ENCODE peak calls at places on chromosomes 7 and 10, in nine cellular contexts. H, L, M, X, F, W, Y, O and R are unnamed samples.

GRCh38 chr7:16978358-16979244 is 96.8 kb upstream of the AGR3 start:
- DNase-seq in O (no peak), M (no peak), X (peak; percentile 64), Y (no peak), H (no peak), F (no peak), L (peak; percentile 52), W (no peak), R (no peak)

GRCh38 chr10:97596101-97597055 is 6.9 kb downstream of the C10orf62 start:
- DNase-seq in X (no peak), M (no peak), O (peak; percentile 73), F (no peak), L (no peak), W (no peak), Y (no peak), H (peak; percentile 65), R (no peak)

GRCh38 chr7:65980478-65981250 is 1.3 kb downstream of the GUSB start:
- DNase-seq in H (no peak), L (peak; percentile 9), O (peak; percentile 32), M (no peak), F (peak; percentile 83), X (no peak), W (no peak), Y (peak; percentile 83), R (peak; percentile 88)

GRCh38 chr10:92727550-92727949 is 37.8 kb downstream of the HHEX start:
- DNase-seq in X (no peak), F (peak; percentile 35), O (no peak), L (peak; percentile 33), M (no peak), W (no peak), H (no peak), Y (no peak), R (no peak)

GRCh38 chr10:71125749-71126107 is 86.6 kb upstream of the UNC5B start:
- DNase-seq in F (no peak), L (no peak), H (no peak), M (no peak), Y (no peak), O (no peak), W (no peak), X (no peak), R (no peak)

GRCh38 chr7:141738592-141739013 is 445 bp downstream of the SSBP1 start:
- DNase-seq in M (no peak), Y (no peak), F (no peak), L (no peak), X (no peak), H (no peak), O (no peak), W (no peak), R (no peak)

GRCh38 chr7:31055501-31055900 is 3.4 kb downstream of the ADCYAP1R1 start:
- DNase-seq in F (no peak), X (no peak), O (no peak), Y (no peak), H (no peak), L (no peak), W (no peak), M (no peak), R (no peak)

GRCh38 chr10:25639646-25640045 is 294.4 kb upstream of the MYO3A start:
- DNase-seq in W (no peak), M (no peak), F (no peak), H (no peak), O (no peak), L (no peak), X (no peak), Y (no peak), R (no peak)

GRCh38 chr10:3465406-3465891 is 292.9 kb upstream of the PITRM1 start:
- DNase-seq in O (no peak), W (no peak), F (no peak), M (no peak), L (no peak), X (no peak), H (no peak), Y (no peak), R (no peak)

GRCh38 chr7:1590887-1591286 is 21.1 kb upstream of the PSMG3 start:
- DNase-seq in M (no peak), W (no peak), Y (no peak), F (no peak), L (no peak), O (no peak), H (no peak), X (no peak), R (no peak)

GRCh38 chr7:1592299-1592842 is 22.5 kb upstream of the PSMG3 start:
- DNase-seq in X (no peak), F (no peak), H (no peak), L (no peak), M (no peak), O (no peak), W (no peak), Y (no peak), R (no peak)

GRCh38 chr7:1590476-1590875 is 20.6 kb upstream of the PSMG3 start:
- DNase-seq in O (no peak), M (no peak), H (no peak), L (no peak), X (no peak), W (no peak), Y (no peak), F (no peak), R (no peak)

GRCh38 chr7:1591876-1592275 is 22.0 kb upstream of the PSMG3 start:
- DNase-seq in X (no peak), O (no peak), L (no peak), H (no peak), W (no peak), F (no peak), M (no peak), Y (no peak), R (no peak)

GRCh38 chr7:1591396-1591795 is 21.6 kb upstream of the PSMG3 start:
- DNase-seq in W (no peak), O (no peak), H (no peak), M (no peak), L (no peak), X (no peak), F (no peak), Y (no peak), R (no peak)
- H3K4me1 ChIP-seq in W (no peaks in the 10 kb centered on the region), O (no peaks in the 10 kb centered on the region), H (no peaks in the 10 kb centered on the region), M (no peaks in the 10 kb centered on the region), L (no peaks in the 10 kb centered on the region), X (peaks cover 7% of the 10 kb centered on the region), F (peaks cover 5% of the 10 kb centered on the region), Y (peaks cover 13% of the 10 kb centered on the region), R (no peaks in the 10 kb centered on the region)

DNA sequence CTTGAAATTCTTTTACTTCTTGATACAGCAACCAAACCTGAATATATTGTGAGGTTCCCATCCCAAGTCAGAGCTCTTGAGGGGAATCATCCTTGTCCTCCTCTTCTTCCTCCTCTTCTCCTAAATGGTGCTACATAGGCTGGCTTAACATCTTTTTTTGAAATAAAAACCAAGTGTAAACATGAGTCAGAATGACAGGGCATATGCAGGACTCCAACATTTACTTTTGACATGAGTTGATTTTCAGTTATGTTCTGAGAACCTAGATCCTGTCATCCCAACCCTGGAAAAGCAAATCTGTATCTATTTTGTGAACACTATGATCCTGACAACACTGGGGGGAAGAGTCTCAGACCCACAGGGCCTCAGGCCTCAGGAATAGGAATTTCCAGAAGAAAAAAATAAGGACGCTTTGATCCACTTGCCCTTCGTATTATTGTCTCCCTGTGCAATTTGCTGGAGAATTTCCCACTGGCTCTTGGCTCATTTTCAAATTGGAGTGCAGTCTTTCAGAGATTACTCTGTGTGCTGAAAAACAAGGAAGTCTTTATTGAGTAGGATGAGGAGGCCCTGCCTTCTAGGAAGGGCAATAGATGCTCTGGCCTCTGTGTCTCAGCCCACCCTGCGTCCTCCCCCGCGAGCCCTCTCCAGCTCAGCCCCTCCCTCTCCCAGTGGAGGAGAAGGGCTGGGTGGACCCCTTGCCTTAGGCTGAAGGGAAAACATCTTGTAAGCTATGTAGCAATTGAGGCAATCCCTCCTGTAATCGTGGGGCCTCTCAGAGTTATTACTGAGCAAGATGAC is 121.6 kb downstream of the CREB5 start:
- DNase-seq in L (no peak), F (no peak), H (no peak), O (peak; percentile 83), W (no peak), Y (no peak), X (no peak), M (no peak), R (no peak)
- H3K4me3 ChIP-seq in L (no peak overlapping the region), F (no peak overlapping the region), H (no peak overlapping the region), O (no peak overlapping the region), W (no peak overlapping the region), Y (no peak overlapping the region), X (no peak overlapping the region), M (no peak overlapping the region), R (no peak overlapping the region)

GRCh38 chr7:40263752-40264390 is 129.1 kb downstream of the SUGCT start:
- DNase-seq in F (no peak), W (no peak), L (no peak), M (no peak), H (no peak), X (no peak), O (no peak), Y (no peak), R (no peak)

GRCh38 chr7:40267583-40267982 is 132.8 kb downstream of the SUGCT start:
- DNase-seq in O (no peak), M (peak; percentile 4), F (no peak), Y (no peak), H (no peak), X (no peak), L (no peak), W (no peak), R (no peak)

GRCh38 chr7:40268836-40269235 is 134.0 kb downstream of the SUGCT start:
- DNase-seq in H (no peak), O (no peak), Y (no peak), X (no peak), F (no peak), L (no peak), M (no peak), W (no peak), R (no peak)
- H3K4me1 ChIP-seq in H (no peaks in the 10 kb centered on the region), O (no peaks in the 10 kb centered on the region), Y (no peaks in the 10 kb centered on the region), X (no peaks in the 10 kb centered on the region), F (no peaks in the 10 kb centered on the region), L (no peaks in the 10 kb centered on the region), M (peaks cover 4% of the 10 kb centered on the region), W (no peaks in the 10 kb centered on the region), R (no peaks in the 10 kb centered on the region)

GRCh38 chr10:120431356-120431755 is 25.7 kb upstream of the PLPP4 start:
- DNase-seq in W (no peak), L (no peak), M (no peak), Y (no peak), H (no peak), F (no peak), O (no peak), X (no peak), R (no peak)

GRCh38 chr10:120428754-120429153 is 28.3 kb upstream of the PLPP4 start:
- DNase-seq in L (no peak), M (no peak), X (no peak), O (no peak), H (no peak), F (no peak), Y (no peak), W (no peak), R (no peak)

GRCh38 chr10:120433176-120433575 is 23.9 kb upstream of the PLPP4 start:
- DNase-seq in X (no peak), L (no peak), M (no peak), Y (no peak), W (no peak), F (no peak), O (no peak), H (no peak), R (no peak)

GRCh38 chr10:120429395-120429794 is 27.6 kb upstream of the PLPP4 start:
- DNase-seq in W (no peak), X (no peak), F (no peak), H (no peak), Y (no peak), O (no peak), L (no peak), M (no peak), R (no peak)

DNA sequence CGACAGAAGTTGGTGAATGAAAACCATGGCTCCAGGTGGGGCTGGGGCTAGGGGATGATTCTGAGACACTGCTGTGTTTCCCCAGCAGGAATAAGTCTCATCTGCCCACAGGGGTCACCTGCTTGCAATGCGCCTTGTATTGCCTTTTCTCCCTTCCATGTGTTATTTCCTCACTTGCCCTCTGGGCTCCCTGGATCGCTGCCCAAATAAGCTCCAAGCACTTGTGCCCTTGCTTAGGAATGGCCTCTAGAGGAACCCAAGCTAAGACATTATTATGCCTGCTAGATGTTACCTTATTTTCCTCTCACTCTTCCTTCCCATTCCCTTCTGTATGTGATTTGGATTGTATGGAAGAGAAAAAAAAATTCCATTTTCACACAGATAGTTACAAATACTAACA is 24.8 kb upstream of the PLPP4 start:
- DNase-seq in H (no peak), F (no peak), L (no peak), W (no peak), Y (no peak), X (no peak), O (no peak), M (no peak), R (no peak)
- H3K4me3 ChIP-seq in H (no peak overlapping the region), F (no peak overlapping the region), L (no peak overlapping the region), W (no peak overlapping the region), Y (no peak overlapping the region), X (no peak overlapping the region), O (no peak overlapping the region), M (no peak overlapping the region), R (no peak overlapping the region)